ENCODE peak calls at places on chromosomes 6 and 20, in ten cellular contexts. C is tibial artery; P is A549; N is psoas muscle; V is adrenal gland; Z is mesenchymal stem cell; H is CD4-positive, alpha-beta memory T cell; B is left ventricle myocardium inferior; E is lower lobe of right lung; R is IMR-90. M is an unnamed sample.

GRCh38 chr20:57713951-57714350 is 4.1 kb upstream of the PMEPA1 start:
- DNase-seq in C (no peak), P (no peak), N (no peak), V (no peak), Z (no peak), H (no peak), B (no peak), E (no peak), R (no peak), M (no peak)

GRCh38 chr6:14542670-14543366 is 425.2 kb downstream of the CD83 start:
- DNase-seq in C (no peak), P (no peak), N (no peak), V (no peak), Z (peak; percentile 62), H (no peak), B (no peak), E (no peak), R (peak; percentile 96), M (no peak)

GRCh38 chr6:88561974-88562736 is 396.0 kb upstream of the CNR1 start:
- DNase-seq in C (no peak), P (no peak), N (no peak), V (peak; percentile 31), Z (no peak), H (no peak), B (no peak), E (no peak), R (no peak), M (no peak)

GRCh38 chr6:41637179-41638001 is 878 bp upstream of the MDFI start:
- DNase-seq in C (no peak), P (no peak), N (no peak), V (no peak), Z (peak; percentile 49), H (no peak), B (no peak), E (peak; percentile 48), R (no peak), M (no peak)

GRCh38 chr20:37394543-37395410 is 48.8 kb downstream of the SRC start:
- DNase-seq in C (no peak), P (no peak), N (peak; percentile 4), V (no peak), Z (no peak), H (peak; percentile 16), B (no peak), E (peak; percentile 40), R (no peak), M (no peak)

GRCh38 chr20:36644032-36644712 is 1.8 kb downstream of the SLA2 start:
- DNase-seq in C (no peak), P (no peak), N (no peak), V (no peak), Z (no peak), H (peak; percentile 81), B (no peak), E (no peak), R (no peak), M (peak; percentile 35)

GRCh38 chr6:164795091-164795490 is 514.3 kb downstream of the C6orf118 start:
- DNase-seq in C (no peak), P (no peak), N (no peak), V (no peak), Z (no peak), H (no peak), B (no peak), E (no peak), R (no peak), M (no peak)

GRCh38 chr6:168134399-168135201 is 55.6 kb upstream of the FRMD1 start:
- DNase-seq in C (no peak), P (no peak), N (no peak), V (no peak), Z (no peak), H (no peak), B (no peak), E (no peak), R (no peak), M (no peak)

GRCh38 chr6:134240664-134241431 is 77.1 kb downstream of the SGK1 start:
- DNase-seq in C (peak; percentile 81), P (no peak), N (peak; percentile 46), V (peak; percentile 64), Z (no peak), H (peak; percentile 95), B (peak; percentile 61), E (peak; percentile 88), R (no peak), M (peak; percentile 66)

GRCh38 chr20:3686867-3687321 is 5.1 kb upstream of the ADAM33 start:
- DNase-seq in C (peak; percentile 93), P (no peak), N (peak; percentile 88), V (peak; percentile 80), Z (peak; percentile 63), H (no peak), B (peak; percentile 83), E (no peak), R (peak; percentile 94), M (no peak)

GRCh38 chr6:96787846-96788580 is 49.3 kb downstream of the GPR63 start:
- DNase-seq in C (no peak), P (no peak), N (no peak), V (no peak), Z (no peak), H (no peak), B (no peak), E (no peak), R (no peak), M (no peak)

GRCh38 chr20:20267685-20268429 is 100.0 kb upstream of the INSM1 start:
- DNase-seq in C (peak; percentile 55), P (no peak), N (peak; percentile 18), V (no peak), Z (no peak), H (no peak), B (no peak), E (no peak), R (no peak), M (no peak)

GRCh38 chr20:16179919-16180318 is 393.3 kb downstream of the KIF16B start:
- DNase-seq in C (no peak), P (no peak), N (no peak), V (no peak), Z (no peak), H (no peak), B (no peak), E (no peak), R (no peak), M (no peak)
- H3K9me3 ChIP-seq in C (no peaks in the 10 kb centered on the region), P (no peaks in the 10 kb centered on the region), N (peaks cover 3% of the 10 kb centered on the region), V (no peaks in the 10 kb centered on the region), Z (peaks cover 16% of the 10 kb centered on the region), H (no peaks in the 10 kb centered on the region), B (peaks cover 11% of the 10 kb centered on the region), E (peaks cover 3% of the 10 kb centered on the region), R (peaks cover 11% of the 10 kb centered on the region), M (no peaks in the 10 kb centered on the region)

GRCh38 chr6:57327311-57327710 is 9.9 kb downstream of the PRIM2 start:
- DNase-seq in C (no peak), P (no peak), N (no peak), V (no peak), Z (no peak), H (no peak), B (no peak), E (no peak), R (no peak), M (no peak)

GRCh38 chr6:57328074-57328473 is 10.6 kb downstream of the PRIM2 start:
- DNase-seq in C (no peak), P (no peak), N (no peak), V (no peak), Z (no peak), H (no peak), B (no peak), E (no peak), R (no peak), M (no peak)

GRCh38 chr6:57324538-57324937 is 7.1 kb downstream of the PRIM2 start:
- DNase-seq in C (no peak), P (peak; percentile 9), N (no peak), V (no peak), Z (peak; percentile 33), H (no peak), B (no peak), E (no peak), R (peak; percentile 32), M (no peak)

DNA sequence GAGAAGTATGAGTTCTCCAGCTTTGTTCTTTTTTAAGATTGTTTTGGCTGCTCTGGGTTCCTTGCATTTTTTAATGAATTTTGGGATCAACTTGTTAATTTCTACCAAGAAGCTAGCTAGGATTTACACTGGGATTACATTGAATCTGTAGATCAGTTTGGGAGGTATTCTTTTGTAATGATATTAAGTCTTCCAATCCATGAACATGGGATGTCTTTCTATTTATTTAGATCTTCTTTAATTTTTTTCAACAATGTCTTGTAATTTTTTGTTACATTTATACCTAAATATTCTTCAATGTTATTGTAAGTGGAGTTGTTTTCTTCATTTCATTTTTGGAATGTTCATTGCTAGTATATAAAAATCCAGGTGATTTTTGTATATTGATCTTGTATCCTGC is 12.5 kb downstream of the PRIM2 start:
- DNase-seq in C (no peak), P (no peak), N (no peak), V (no peak), Z (no peak), H (no peak), B (no peak), E (no peak), R (no peak), M (no peak)
- H3K9me3 ChIP-seq in C (peaks cover 28% of the 10 kb centered on the region), P (peaks cover 6% of the 10 kb centered on the region), N (peaks cover 24% of the 10 kb centered on the region), V (peaks cover 15% of the 10 kb centered on the region), Z (peaks cover 37% of the 10 kb centered on the region), H (no peaks in the 10 kb centered on the region), B (peaks cover 50% of the 10 kb centered on the region), E (peaks cover 13% of the 10 kb centered on the region), R (peaks cover 13% of the 10 kb centered on the region), M (no peaks in the 10 kb centered on the region)

GRCh38 chr6:118161364-118161763 is 254.3 kb downstream of the SLC35F1 start:
- DNase-seq in C (no peak), P (no peak), N (no peak), V (no peak), Z (no peak), H (no peak), B (no peak), E (no peak), R (no peak), M (no peak)

GRCh38 chr6:118165500-118165899 is 258.4 kb downstream of the SLC35F1 start:
- DNase-seq in C (no peak), P (no peak), N (no peak), V (no peak), Z (no peak), H (no peak), B (no peak), E (no peak), R (no peak), M (no peak)

GRCh38 chr6:118168421-118168820 is 261.4 kb downstream of the SLC35F1 start:
- DNase-seq in C (no peak), P (no peak), N (no peak), V (no peak), Z (peak; percentile 17), H (no peak), B (no peak), E (no peak), R (no peak), M (no peak)

DNA sequence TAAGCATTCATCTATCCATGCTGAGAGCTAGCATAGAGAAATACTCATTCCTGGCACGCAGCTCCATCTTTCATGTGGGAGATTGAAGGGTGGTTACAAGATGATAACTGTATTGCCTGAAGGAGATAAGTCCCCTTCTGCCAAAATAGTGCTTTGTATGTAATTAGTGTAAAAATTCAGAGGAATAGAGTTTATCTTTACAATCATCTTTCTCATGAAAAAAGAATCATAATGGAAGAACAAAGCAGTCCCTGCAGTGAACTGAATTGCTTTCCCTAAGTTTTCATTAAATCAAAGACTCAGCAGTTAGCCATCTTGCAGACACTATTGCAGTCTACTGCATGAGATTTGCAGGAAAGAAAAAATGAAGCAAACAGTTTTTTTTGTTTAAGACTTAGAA is 256.5 kb downstream of the SLC35F1 start:
- DNase-seq in C (no peak), P (no peak), N (no peak), V (no peak), Z (no peak), H (no peak), B (no peak), E (no peak), R (no peak), M (no peak)
- H3K9me3 ChIP-seq in C (no peaks in the 10 kb centered on the region), P (no peaks in the 10 kb centered on the region), N (no peaks in the 10 kb centered on the region), V (no peaks in the 10 kb centered on the region), Z (no peaks in the 10 kb centered on the region), H (no peaks in the 10 kb centered on the region), B (no peaks in the 10 kb centered on the region), E (no peaks in the 10 kb centered on the region), R (no peaks in the 10 kb centered on the region), M (no peaks in the 10 kb centered on the region)

GRCh38 chr6:43699564-43700186 is 12.1 kb upstream of the MRPS18A start:
- DNase-seq in C (no peak), P (peak; percentile 58), N (no peak), V (no peak), Z (peak; percentile 87), H (no peak), B (no peak), E (no peak), R (peak; percentile 68), M (no peak)
- H3K9me3 ChIP-seq in C (no peaks in the 10 kb centered on the region), P (no peaks in the 10 kb centered on the region), N (no peaks in the 10 kb centered on the region), V (no peaks in the 10 kb centered on the region), Z (no peaks in the 10 kb centered on the region), H (no peaks in the 10 kb centered on the region), B (no peaks in the 10 kb centered on the region), E (no peaks in the 10 kb centered on the region), R (no peaks in the 10 kb centered on the region), M (no peaks in the 10 kb centered on the region)